ENCODE peak calls at places on chromosomes 12 and 14, in five cellular contexts. One of them, this sample, is unnamed.
A peak's percentile ranks its signal among the peaks of the same experiment; 100 is the strongest.

GRCh38 chr14:23513005-23513412 is 38.6 kb downstream of the ZFHX2 start:
- DNase-seq in stromal cell of bone marrow: no peak
- DNase-seq in NCI-H1694 treated with DMSO at 0.1 percent for 48 hours: peak; percentile 97
- DNase-seq in fibroblast of the conjunctiva: no peak
- DNase-seq in heart right ventricle: no peak
- DNase-seq in this sample: no peak

GRCh38 chr12:23771230-23771949 is 178.1 kb downstream of the SOX5 start:
- DNase-seq in stromal cell of bone marrow: peak; percentile 8
- DNase-seq in NCI-H1694 treated with DMSO at 0.1 percent for 48 hours: no peak
- DNase-seq in fibroblast of the conjunctiva: no peak
- DNase-seq in heart right ventricle: peak; percentile 48
- DNase-seq in this sample: no peak

GRCh38 chr14:99768381-99768780 is 24.8 kb upstream of the EML1 start:
- DNase-seq in stromal cell of bone marrow: no peak
- DNase-seq in NCI-H1694 treated with DMSO at 0.1 percent for 48 hours: no peak
- DNase-seq in fibroblast of the conjunctiva: no peak
- DNase-seq in heart right ventricle: no peak
- DNase-seq in this sample: no peak

GRCh38 chr14:101019541-101019940 is 116.0 kb upstream of the RTL1 start:
- DNase-seq in stromal cell of bone marrow: no peak
- DNase-seq in NCI-H1694 treated with DMSO at 0.1 percent for 48 hours: no peak
- DNase-seq in fibroblast of the conjunctiva: no peak
- DNase-seq in heart right ventricle: no peak
- DNase-seq in this sample: no peak

GRCh38 chr12:102376251-102376747 is 104.1 kb downstream of the IGF1 start:
- DNase-seq in stromal cell of bone marrow: peak; percentile 44
- DNase-seq in NCI-H1694 treated with DMSO at 0.1 percent for 48 hours: no peak
- DNase-seq in fibroblast of the conjunctiva: no peak
- DNase-seq in heart right ventricle: peak; percentile 5
- DNase-seq in this sample: no peak

GRCh38 chr12:50734409-50735263 is 29.3 kb upstream of the ATF1 start:
- DNase-seq in stromal cell of bone marrow: no peak
- DNase-seq in NCI-H1694 treated with DMSO at 0.1 percent for 48 hours: peak; percentile 42
- DNase-seq in fibroblast of the conjunctiva: no peak
- DNase-seq in heart right ventricle: no peak
- DNase-seq in this sample: no peak

GRCh38 chr12:11861155-11861863 is 209.4 kb upstream of the BCL2L14 start:
- DNase-seq in stromal cell of bone marrow: no peak
- DNase-seq in NCI-H1694 treated with DMSO at 0.1 percent for 48 hours: no peak
- DNase-seq in fibroblast of the conjunctiva: no peak
- DNase-seq in heart right ventricle: no peak
- DNase-seq in this sample: no peak

GRCh38 chr14:100076630-100077029 is 11.4 kb downstream of the EVL start:
- DNase-seq in stromal cell of bone marrow: peak; percentile 75
- DNase-seq in NCI-H1694 treated with DMSO at 0.1 percent for 48 hours: no peak
- DNase-seq in fibroblast of the conjunctiva: peak; percentile 65
- DNase-seq in heart right ventricle: no peak
- DNase-seq in this sample: peak; percentile 86

GRCh38 chr14:105914738-105915385 is 388.5 kb downstream of the TMEM121 start:
- DNase-seq in stromal cell of bone marrow: no peak
- DNase-seq in NCI-H1694 treated with DMSO at 0.1 percent for 48 hours: peak; percentile 91
- DNase-seq in fibroblast of the conjunctiva: no peak
- DNase-seq in heart right ventricle: no peak
- DNase-seq in this sample: no peak

GRCh38 chr14:78519863-78520262 is 349.7 kb downstream of the NRXN3 start:
- DNase-seq in stromal cell of bone marrow: peak; percentile 6
- DNase-seq in NCI-H1694 treated with DMSO at 0.1 percent for 48 hours: no peak
- DNase-seq in fibroblast of the conjunctiva: no peak
- DNase-seq in heart right ventricle: peak; percentile 7
- DNase-seq in this sample: no peak

GRCh38 chr14:76965232-76965631 is 63.3 kb downstream of the IRF2BPL start:
- DNase-seq in stromal cell of bone marrow: no peak
- DNase-seq in NCI-H1694 treated with DMSO at 0.1 percent for 48 hours: no peak
- DNase-seq in fibroblast of the conjunctiva: no peak
- DNase-seq in heart right ventricle: no peak
- DNase-seq in this sample: no peak

GRCh38 chr12:30822385-30823139 is 67.8 kb upstream of the CAPRIN2 start:
- DNase-seq in stromal cell of bone marrow: no peak
- DNase-seq in NCI-H1694 treated with DMSO at 0.1 percent for 48 hours: no peak
- DNase-seq in fibroblast of the conjunctiva: no peak
- DNase-seq in heart right ventricle: peak; percentile 66
- DNase-seq in this sample: no peak

GRCh38 chr12:128951448-128951847 is 98.2 kb downstream of the GLT1D1 start:
- DNase-seq in stromal cell of bone marrow: no peak
- DNase-seq in NCI-H1694 treated with DMSO at 0.1 percent for 48 hours: no peak
- DNase-seq in fibroblast of the conjunctiva: no peak
- DNase-seq in heart right ventricle: no peak
- DNase-seq in this sample: no peak

GRCh38 chr12:132084681-132085635 is 59.2 kb downstream of the DDX51 start:
- DNase-seq in stromal cell of bone marrow: peak; percentile 26
- DNase-seq in NCI-H1694 treated with DMSO at 0.1 percent for 48 hours: no peak
- DNase-seq in fibroblast of the conjunctiva: no peak
- DNase-seq in heart right ventricle: peak; percentile 73
- DNase-seq in this sample: no peak

GRCh38 chr14:69281450-69282169 is 21.7 kb downstream of the GALNT16 start:
- DNase-seq in stromal cell of bone marrow: no peak
- DNase-seq in NCI-H1694 treated with DMSO at 0.1 percent for 48 hours: no peak
- DNase-seq in fibroblast of the conjunctiva: no peak
- DNase-seq in heart right ventricle: peak; percentile 54
- DNase-seq in this sample: no peak

GRCh38 chr12:33006106-33006505 is 109.5 kb upstream of the PKP2 start:
- DNase-seq in stromal cell of bone marrow: no peak
- DNase-seq in NCI-H1694 treated with DMSO at 0.1 percent for 48 hours: no peak
- DNase-seq in fibroblast of the conjunctiva: no peak
- DNase-seq in heart right ventricle: no peak
- DNase-seq in this sample: no peak

GRCh38 chr12:8658361-8658760 is 4.3 kb downstream of the MFAP5 start:
- DNase-seq in stromal cell of bone marrow: peak; percentile 84
- DNase-seq in NCI-H1694 treated with DMSO at 0.1 percent for 48 hours: no peak
- DNase-seq in fibroblast of the conjunctiva: no peak
- DNase-seq in heart right ventricle: no peak
- DNase-seq in this sample: peak; percentile 79

GRCh38 chr14:77926942-77927341 is 127.0 kb downstream of the ADCK1 start:
- DNase-seq in stromal cell of bone marrow: no peak
- DNase-seq in NCI-H1694 treated with DMSO at 0.1 percent for 48 hours: no peak
- DNase-seq in fibroblast of the conjunctiva: no peak
- DNase-seq in heart right ventricle: no peak
- DNase-seq in this sample: no peak

GRCh38 chr14:55448146-55448614 is 7.8 kb upstream of the TBPL2 start:
- DNase-seq in stromal cell of bone marrow: peak; percentile 97
- DNase-seq in NCI-H1694 treated with DMSO at 0.1 percent for 48 hours: no peak
- DNase-seq in fibroblast of the conjunctiva: peak; percentile 72
- DNase-seq in heart right ventricle: peak; percentile 14
- DNase-seq in this sample: peak; percentile 96

GRCh38 chr12:56836800-56837663 is 73.9 kb downstream of the HSD17B6 start:
- DNase-seq in stromal cell of bone marrow: peak; percentile 22
- DNase-seq in NCI-H1694 treated with DMSO at 0.1 percent for 48 hours: no peak
- DNase-seq in fibroblast of the conjunctiva: peak; percentile 14
- DNase-seq in heart right ventricle: no peak
- DNase-seq in this sample: no peak

GRCh38 chr12:47558625-47559345 is 147.0 kb downstream of the RPAP3 start:
- DNase-seq in stromal cell of bone marrow: no peak
- DNase-seq in NCI-H1694 treated with DMSO at 0.1 percent for 48 hours: no peak
- DNase-seq in fibroblast of the conjunctiva: no peak
- DNase-seq in heart right ventricle: no peak
- DNase-seq in this sample: no peak

GRCh38 chr14:35441160-35441559 is 36.6 kb upstream of the NFKBIA start:
- DNase-seq in stromal cell of bone marrow: no peak
- DNase-seq in NCI-H1694 treated with DMSO at 0.1 percent for 48 hours: no peak
- DNase-seq in fibroblast of the conjunctiva: no peak
- DNase-seq in heart right ventricle: no peak
- DNase-seq in this sample: no peak

GRCh38 chr14:104371031-104371430 is 208.5 kb upstream of the C14orf180 start:
- DNase-seq in stromal cell of bone marrow: no peak
- DNase-seq in NCI-H1694 treated with DMSO at 0.1 percent for 48 hours: no peak
- DNase-seq in fibroblast of the conjunctiva: no peak
- DNase-seq in heart right ventricle: no peak
- DNase-seq in this sample: no peak

GRCh38 chr12:130739571-130739970 is 23.5 kb upstream of the RIMBP2 start:
- DNase-seq in stromal cell of bone marrow: no peak
- DNase-seq in NCI-H1694 treated with DMSO at 0.1 percent for 48 hours: no peak
- DNase-seq in fibroblast of the conjunctiva: no peak
- DNase-seq in heart right ventricle: no peak
- DNase-seq in this sample: no peak

GRCh38 chr12:109696485-109697269 is 16.9 kb upstream of the FAM222A start:
- DNase-seq in stromal cell of bone marrow: no peak
- DNase-seq in NCI-H1694 treated with DMSO at 0.1 percent for 48 hours: no peak
- DNase-seq in fibroblast of the conjunctiva: no peak
- DNase-seq in heart right ventricle: no peak
- DNase-seq in this sample: no peak

GRCh38 chr14:29741909-29742401 is 185.7 kb downstream of the PRKD1 start:
- DNase-seq in stromal cell of bone marrow: peak; percentile 48
- DNase-seq in NCI-H1694 treated with DMSO at 0.1 percent for 48 hours: peak; percentile 42
- DNase-seq in fibroblast of the conjunctiva: no peak
- DNase-seq in heart right ventricle: peak; percentile 65
- DNase-seq in this sample: no peak

GRCh38 chr14:86430807-86431206 is 900.9 kb downstream of the FLRT2 start:
- DNase-seq in stromal cell of bone marrow: no peak
- DNase-seq in NCI-H1694 treated with DMSO at 0.1 percent for 48 hours: peak; percentile 83
- DNase-seq in fibroblast of the conjunctiva: no peak
- DNase-seq in heart right ventricle: no peak
- DNase-seq in this sample: no peak

GRCh38 chr14:84468153-84468552 is 1061.8 kb upstream of the FLRT2 start:
- DNase-seq in stromal cell of bone marrow: no peak
- DNase-seq in NCI-H1694 treated with DMSO at 0.1 percent for 48 hours: no peak
- DNase-seq in fibroblast of the conjunctiva: no peak
- DNase-seq in heart right ventricle: no peak
- DNase-seq in this sample: no peak

GRCh38 chr14:78959674-78960264 is 789.6 kb downstream of the NRXN3 start:
- DNase-seq in stromal cell of bone marrow: peak; percentile 74
- DNase-seq in NCI-H1694 treated with DMSO at 0.1 percent for 48 hours: peak; percentile 87
- DNase-seq in fibroblast of the conjunctiva: peak; percentile 61
- DNase-seq in heart right ventricle: peak; percentile 62
- DNase-seq in this sample: peak; percentile 50

This sample was measured in AG09309.